ENCODE peak calls at places on chromosome 12, in four cellular contexts. M is SK-N-SH, P is HepG2, U is K562. Z is an unnamed sample.

GRCh38 chr12:8922544-8922943 is 8.2 kb downstream of the PHC1 start:
- DNase-seq in M (no peak), P (no peak), U (no peak), Z (no peak)

GRCh38 chr12:41220931-41221330 is 32.8 kb downstream of the PDZRN4 start:
- DNase-seq in M (no peak), P (no peak), U (no peak), Z (no peak)

GRCh38 chr12:114858388-114859146 is 174.6 kb upstream of the TBX3 start:
- DNase-seq in M (no peak), P (peak), U (peak), Z (no peak)

GRCh38 chr12:95963104-95963503 is 20.0 kb downstream of the AMDHD1 start:
- DNase-seq in M (no peak), P (no peak), U (no peak), Z (peak)

GRCh38 chr12:80709811-80710726 is 2.6 kb downstream of the MYF6 start:
- DNase-seq in M (peak), P (peak), U (no peak), Z (no peak)

GRCh38 chr12:76199808-76200207 is 115.3 kb upstream of the NAP1L1 start:
- DNase-seq in M (no peak), P (no peak), U (no peak), Z (no peak)

GRCh38 chr12:110577717-110578521 is 5.2 kb downstream of the PPTC7 start:
- DNase-seq in M (no peak), P (no peak), U (no peak), Z (no peak)

GRCh38 chr12:47997321-47997720 is 7.0 kb downstream of the COL2A1 start:
- DNase-seq in M (no peak), P (no peak), U (no peak), Z (no peak)

GRCh38 chr12:109723311-109723791 is 9.7 kb downstream of the FAM222A start:
- DNase-seq in M (peak), P (no peak), U (no peak), Z (no peak)

GRCh38 chr12:8831116-8831515 is 8.7 kb downstream of the A2ML1 start:
- DNase-seq in M (no peak), P (no peak), U (no peak), Z (no peak)

GRCh38 chr12:55058082-55058481 is 38.3 kb downstream of the NEUROD4 start:
- DNase-seq in M (no peak), P (no peak), U (no peak), Z (no peak)

GRCh38 chr12:66302827-66303169 is 505 bp downstream of the HELB start:
- DNase-seq in M (no peak), P (no peak), U (no peak), Z (no peak)
- TF ChIP-seq REST in M (no peak), P (no peak), U (no peak), Z (no peak)

DNA sequence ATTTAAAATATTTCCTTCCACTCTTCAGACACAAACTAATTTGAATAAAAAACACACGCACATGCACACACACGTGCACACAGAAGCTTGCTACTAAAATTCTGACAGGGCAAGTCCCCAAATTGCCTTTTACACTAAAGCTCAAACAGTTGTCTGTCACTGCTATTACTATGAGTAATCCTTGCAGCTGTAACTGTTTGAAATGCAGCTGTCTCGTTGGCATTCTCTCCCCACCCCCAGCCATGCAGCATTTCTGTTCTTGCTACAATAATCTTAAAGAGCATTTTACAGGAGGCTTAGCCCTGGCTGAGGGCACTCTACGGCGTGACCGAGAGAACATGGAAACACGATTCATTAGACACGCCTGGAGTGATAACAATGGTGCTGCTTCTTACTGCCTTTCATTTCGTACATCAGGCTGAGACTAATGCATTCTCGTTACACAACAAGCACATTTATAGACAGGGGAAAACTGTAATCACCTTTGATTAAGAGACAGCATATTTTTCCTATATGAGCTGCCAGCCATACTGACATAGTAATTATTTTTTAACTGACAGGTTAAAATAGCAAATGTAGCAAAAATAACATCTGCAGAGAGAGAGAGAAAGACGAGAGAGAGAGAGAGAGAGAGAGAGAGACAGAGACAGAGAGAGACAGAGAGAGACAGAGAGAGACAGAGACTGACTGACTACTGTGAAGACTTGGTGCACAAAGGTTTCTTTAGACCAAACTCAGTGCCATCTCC is 153.8 kb downstream of the MED13L start:
- DNase-seq in M (peak), P (no peak), U (peak), Z (no peak)
- TF ChIP-seq REST in M (no peak), P (no peak), U (no peak), Z (no peak)

DNA sequence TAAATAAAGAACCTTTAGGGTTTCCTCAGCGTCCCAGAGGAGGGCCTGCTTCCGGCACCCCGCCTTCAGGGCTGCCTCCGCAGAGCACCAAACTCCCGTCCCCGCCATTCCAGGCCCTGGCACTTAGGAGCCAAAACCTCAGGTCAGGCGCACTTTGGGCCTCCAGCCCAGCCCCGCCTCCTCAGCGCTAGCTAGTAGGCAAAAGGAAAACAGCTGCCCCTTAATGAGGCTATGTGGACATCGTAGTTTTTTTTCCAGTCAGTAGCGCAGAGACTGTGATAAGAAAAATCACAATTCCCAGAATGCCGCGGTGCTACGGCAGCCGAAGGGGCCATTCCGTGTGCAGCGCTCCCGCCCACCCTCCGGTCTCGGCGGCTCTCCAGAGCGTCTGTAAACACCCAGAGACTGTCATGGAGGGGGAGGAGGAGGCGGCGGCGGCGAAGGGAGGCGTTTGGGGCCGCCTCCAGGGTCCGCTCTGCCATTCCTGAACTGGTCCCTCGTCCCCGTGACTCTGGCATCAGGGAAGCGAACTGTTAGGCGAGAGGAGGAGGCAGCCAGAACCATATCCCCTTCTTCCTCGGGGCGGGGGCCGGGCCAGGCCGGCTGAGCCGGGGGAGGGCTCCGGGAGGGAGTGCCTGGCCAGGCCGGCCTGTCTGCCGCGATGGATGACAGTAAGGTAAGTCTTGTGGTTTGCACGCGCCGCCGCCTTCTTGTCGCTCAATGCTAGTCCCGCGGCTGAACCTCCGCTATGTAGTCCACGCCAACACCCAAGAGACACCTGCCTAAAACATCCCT is at the start of gene CREBL2:
- DNase-seq in M (peak), P (peak), U (peak), Z (peak)
- TF ChIP-seq REST in M (no peak), P (no peak), U (no peak), Z (no peak)

DNA sequence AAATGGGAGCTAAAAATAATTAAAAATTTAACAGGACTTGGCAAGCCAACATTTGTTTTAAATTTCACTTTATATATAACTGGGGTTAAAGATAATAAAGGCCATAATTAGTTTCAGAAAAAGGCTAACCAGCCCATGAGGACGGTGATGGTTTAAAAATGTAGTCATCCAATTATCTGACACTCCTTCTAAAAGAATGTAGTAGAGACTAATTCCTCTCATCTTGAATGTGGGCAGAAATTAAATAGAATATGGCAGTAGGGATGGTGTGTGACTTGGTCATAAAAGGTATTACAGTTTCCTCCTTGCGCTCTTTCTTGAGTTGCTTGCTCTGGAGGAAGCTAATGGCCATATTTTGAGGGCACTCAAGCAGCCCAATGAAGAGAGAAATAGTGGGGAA is 49.1 kb upstream of the PTPRB start:
- DNase-seq in M (no peak), P (no peak), U (no peak), Z (no peak)
- TF ChIP-seq REST in M (no peak), P (no peak), U (no peak), Z (no peak)

DNA sequence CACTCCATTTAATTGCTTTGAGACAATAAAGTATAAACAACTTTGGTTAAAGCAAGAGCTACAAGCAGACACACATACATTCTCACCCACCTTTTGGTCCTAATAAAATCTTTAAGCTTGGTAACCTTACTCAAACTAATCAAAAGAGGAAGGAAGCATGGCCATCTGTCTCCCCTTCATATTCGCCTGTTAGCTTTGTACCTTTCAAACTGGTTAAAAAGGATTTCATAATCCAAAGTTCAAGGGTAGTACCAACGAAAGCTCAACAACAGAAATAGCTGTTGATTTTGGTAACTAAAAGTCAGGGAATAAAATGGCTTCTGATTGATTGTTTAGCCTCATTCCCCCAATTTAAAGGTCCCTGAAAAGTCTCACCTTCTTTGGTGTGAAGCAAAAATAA is 456.9 kb downstream of the BCAT1 start:
- DNase-seq in M (no peak), P (no peak), U (no peak), Z (peak)
- TF ChIP-seq REST in M (no peak), P (no peak), U (no peak), Z (no peak)